ENCODE peak calls at places on chromosomes 5 and 9, in eight cellular contexts. K is CD8-positive, alpha-beta T cell; N is small intestine; J is astrocyte; R is IMR-90; X is effector memory CD4-positive, alpha-beta T cell; V is WERI-Rb-1; H is heart left ventricle. G is an unnamed sample. For H3K9me3, the result is how much of the 10 kb centered on the place peaks cover.

GRCh38 chr5:135079760-135080159 is 45.7 kb upstream of the PITX1 start:
- DNase-seq in K (no peak), N (no peak), J (no peak), R (no peak), X (no peak), V (no peak), H (no peak), G (no peak)

GRCh38 chr5:119478781-119479180 is 26.5 kb downstream of the HSD17B4 start:
- DNase-seq in K (no peak), N (no peak), J (no peak), R (peak), X (no peak), V (no peak), H (no peak), G (no peak)

GRCh38 chr9:94861589-94862241 is 135.2 kb downstream of the AOPEP start:
- DNase-seq in K (peak), N (no peak), J (peak), R (peak), X (no peak), V (no peak), H (no peak), G (no peak)

GRCh38 chr5:137778772-137779564 is 24.8 kb upstream of the HNRNPA0 start:
- DNase-seq in K (no peak), N (peak), J (peak), R (peak), X (no peak), V (no peak), H (no peak), G (no peak)

GRCh38 chr9:63859475-63860215 is 1425.4 kb downstream of the FOXD4L5 start:
- DNase-seq in K (peak), N (peak), J (no peak), R (no peak), X (peak), V (peak), H (peak), G (no peak)

GRCh38 chr5:132086277-132086794 is 12.7 kb downstream of the CSF2 start:
- DNase-seq in K (no peak), N (no peak), J (peak), R (peak), X (no peak), V (no peak), H (peak), G (no peak)

GRCh38 chr5:80077317-80077716 is 42.2 kb downstream of the THBS4 start:
- DNase-seq in K (no peak), N (no peak), J (no peak), R (no peak), X (no peak), V (no peak), H (no peak), G (no peak)

GRCh38 chr5:71960196-71960595 is 147.1 kb upstream of the MAP1B start:
- DNase-seq in K (no peak), N (no peak), J (no peak), R (no peak), X (no peak), V (no peak), H (no peak), G (no peak)

GRCh38 chr9:135083241-135083810 is 4.1 kb upstream of the OLFM1 start:
- DNase-seq in K (no peak), N (no peak), J (no peak), R (no peak), X (no peak), V (peak), H (no peak), G (no peak)

GRCh38 chr5:135308245-135308644 is 90.8 kb downstream of the MACROH2A1 start:
- DNase-seq in K (peak), N (no peak), J (peak), R (peak), X (no peak), V (no peak), H (no peak), G (no peak)

GRCh38 chr5:176619203-176619568 is 9.2 kb upstream of the GPRIN1 start:
- DNase-seq in K (peak), N (peak), J (peak), R (peak), X (peak), V (no peak), H (peak), G (peak)

GRCh38 chr5:535781-536698 is 11.8 kb upstream of the SLC9A3 start:
- DNase-seq in K (no peak), N (no peak), J (no peak), R (no peak), X (no peak), V (no peak), H (peak), G (no peak)

GRCh38 chr9:3337515-3337914 is 188.3 kb downstream of the RFX3 start:
- DNase-seq in K (no peak), N (no peak), J (peak), R (peak), X (no peak), V (no peak), H (peak), G (no peak)

GRCh38 chr5:132260714-132261615 is 3.5 kb downstream of the PDLIM4 start:
- DNase-seq in K (no peak), N (no peak), J (peak), R (peak), X (no peak), V (peak), H (peak), G (no peak)

GRCh38 chr5:58497956-58498942 is 7.0 kb downstream of the GAPT start:
- DNase-seq in K (no peak), N (peak), J (peak), R (peak), X (no peak), V (peak), H (no peak), G (no peak)

GRCh38 chr9:18479405-18479804 is 5.5 kb downstream of the ADAMTSL1 start:
- DNase-seq in K (no peak), N (no peak), J (no peak), R (no peak), X (no peak), V (no peak), H (no peak), G (no peak)

GRCh38 chr5:179327026-179327735 is 18.1 kb downstream of the ADAMTS2 start:
- DNase-seq in K (no peak), N (no peak), J (no peak), R (no peak), X (no peak), V (no peak), H (peak), G (no peak)

GRCh38 chr9:100575006-100575405 is 2.9 kb upstream of the CAVIN4 start:
- DNase-seq in K (no peak), N (no peak), J (no peak), R (no peak), X (no peak), V (no peak), H (no peak), G (no peak)

GRCh38 chr5:28344803-28345433 is 1306.5 kb upstream of the CDH9 start:
- DNase-seq in K (no peak), N (no peak), J (peak), R (no peak), X (no peak), V (peak), H (no peak), G (no peak)

GRCh38 chr9:134295101-134295745 is 31.0 kb upstream of the RXRA start:
- DNase-seq in K (no peak), N (no peak), J (no peak), R (no peak), X (no peak), V (no peak), H (peak), G (no peak)

GRCh38 chr5:133430095-133430494 is 182.2 kb downstream of the FSTL4 start:
- DNase-seq in K (no peak), N (no peak), J (no peak), R (no peak), X (no peak), V (no peak), H (no peak), G (no peak)

GRCh38 chr5:37777472-37778135 is 62.2 kb downstream of the GDNF start:
- DNase-seq in K (no peak), N (no peak), J (peak), R (peak), X (no peak), V (no peak), H (no peak), G (no peak)

GRCh38 chr5:176501333-176501732 is 35.9 kb downstream of the RNF44 start:
- DNase-seq in K (no peak), N (no peak), J (peak), R (peak), X (no peak), V (no peak), H (no peak), G (no peak)

GRCh38 chr9:32434892-32435291 is 50.4 kb downstream of the ACO1 start:
- DNase-seq in K (no peak), N (no peak), J (no peak), R (peak), X (no peak), V (no peak), H (no peak), G (no peak)

DNA sequence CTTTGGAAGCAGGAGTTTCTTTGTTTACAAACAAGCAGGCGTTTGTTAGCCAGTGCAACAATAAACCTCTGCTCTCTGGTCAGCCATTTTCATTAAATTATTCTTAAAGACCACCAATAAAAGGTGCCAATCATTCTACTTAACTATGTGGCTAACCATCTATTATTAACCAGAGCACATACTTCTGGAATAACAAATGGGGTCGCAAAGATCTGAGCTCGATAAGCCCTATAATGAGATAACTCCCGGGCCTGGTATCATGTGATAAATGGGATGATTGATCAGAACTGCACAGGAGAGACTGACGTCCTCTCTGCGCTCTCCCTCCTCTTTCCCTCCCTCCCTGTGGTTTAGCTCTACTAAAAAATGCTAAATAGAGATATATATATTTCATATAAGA is 488.2 kb downstream of the NTRK2 start:
- DNase-seq in K (no peak), N (no peak), J (no peak), R (no peak), X (no peak), V (no peak), H (no peak), G (no peak)
- H3K9me3 ChIP-seq in K (under half), N (under half), J (under half), R (under half), X (under half), V (under half), H (under half), G (under half)

GRCh38 chr5:56279979-56280378 is 46.8 kb upstream of the ANKRD55 start:
- DNase-seq in K (no peak), N (no peak), J (peak), R (peak), X (no peak), V (no peak), H (no peak), G (no peak)
- H3K9me3 ChIP-seq in K (under half), N (under half), J (under half), R (under half), X (under half), V (under half), H (under half), G (under half)

DNA sequence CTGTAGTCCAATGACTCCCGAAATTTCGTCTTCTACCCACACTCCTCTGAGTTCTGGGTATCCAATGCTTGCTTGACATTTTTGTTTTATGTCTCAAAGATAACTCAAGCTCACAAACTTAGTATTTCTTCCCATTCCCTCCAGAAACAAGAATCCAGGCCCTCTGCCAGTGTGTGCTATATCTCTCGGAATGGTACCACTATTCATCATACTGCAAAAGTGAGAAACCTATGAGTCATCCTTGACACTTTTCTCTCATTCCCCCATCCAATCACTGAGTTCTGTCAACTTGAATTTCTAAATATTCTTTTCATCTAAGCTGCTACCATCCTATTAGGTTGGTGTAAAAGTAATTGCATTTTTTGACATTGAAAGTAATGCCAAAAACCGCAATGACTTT is 9.8 kb downstream of the SLC12A2 start:
- DNase-seq in K (no peak), N (no peak), J (peak), R (no peak), X (no peak), V (no peak), H (no peak), G (no peak)
- H3K9me3 ChIP-seq in K (under half), N (under half), J (under half), R (under half), X (under half), V (under half), H (under half), G (under half)

DNA sequence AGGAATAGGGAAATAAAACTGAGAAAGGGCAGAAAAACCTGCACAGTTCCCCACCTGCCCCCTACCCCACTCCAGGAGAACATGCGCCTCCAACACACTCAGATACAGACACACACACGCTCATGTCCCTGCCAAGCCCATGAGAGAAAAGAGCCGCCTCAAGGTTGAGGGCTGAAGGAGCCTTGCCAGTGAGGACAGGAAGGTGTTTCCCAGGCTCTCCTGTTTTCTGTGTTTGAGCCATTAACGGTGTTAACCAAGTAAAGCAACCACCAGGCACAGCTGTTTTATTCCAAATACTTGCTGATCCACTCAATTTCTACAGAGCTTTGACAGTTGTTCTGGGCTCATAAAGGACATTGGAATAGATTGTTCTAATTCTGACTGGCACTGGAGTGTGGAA is 238.1 kb downstream of the DMAC1 start:
- DNase-seq in K (no peak), N (no peak), J (no peak), R (no peak), X (no peak), V (no peak), H (no peak), G (no peak)
- H3K9me3 ChIP-seq in K (under half), N (under half), J (under half), R (under half), X (under half), V (under half), H (under half), G (under half)

GRCh38 chr9:132818588-132818987 is 59.5 kb downstream of the AK8 start:
- DNase-seq in K (no peak), N (no peak), J (no peak), R (no peak), X (no peak), V (no peak), H (no peak), G (no peak)

GRCh38 chr9:132813115-132813784 is 64.8 kb downstream of the AK8 start:
- DNase-seq in K (no peak), N (no peak), J (no peak), R (no peak), X (no peak), V (no peak), H (no peak), G (no peak)

GRCh38 chr9:132811985-132812384 is 66.1 kb downstream of the AK8 start:
- DNase-seq in K (no peak), N (no peak), J (no peak), R (no peak), X (no peak), V (no peak), H (no peak), G (no peak)

GRCh38 chr9:132810314-132810713 is 67.8 kb downstream of the AK8 start:
- DNase-seq in K (no peak), N (no peak), J (no peak), R (no peak), X (no peak), V (no peak), H (no peak), G (no peak)

GRCh38 chr9:132814937-132815336 is 63.1 kb downstream of the AK8 start:
- DNase-seq in K (no peak), N (no peak), J (no peak), R (no peak), X (no peak), V (no peak), H (no peak), G (no peak)
- H3K9me3 ChIP-seq in K (under half), N (under half), J (under half), R (under half), X (under half), V (under half), H (under half), G (under half)

DNA sequence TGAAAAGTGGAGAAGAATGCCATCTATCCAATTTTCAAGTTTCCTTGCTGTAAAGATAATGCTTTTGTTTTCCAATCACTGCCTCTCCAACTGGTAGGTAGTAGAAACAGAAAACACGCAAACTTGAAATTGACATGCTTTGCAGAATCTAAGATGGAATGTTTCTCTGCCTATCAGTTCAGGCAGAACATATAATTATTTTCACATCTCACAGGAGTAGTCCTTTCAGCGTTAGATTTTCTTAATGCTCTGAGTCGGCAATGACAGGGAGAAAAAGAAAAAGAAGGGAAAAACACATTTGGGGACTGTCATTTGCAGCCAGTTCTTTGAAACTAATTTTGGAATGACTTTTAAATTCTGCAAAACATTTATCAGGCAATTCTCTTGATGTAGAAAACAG is 818.7 kb upstream of the PTPRD start:
- DNase-seq in K (no peak), N (no peak), J (no peak), R (no peak), X (no peak), V (no peak), H (no peak), G (no peak)
- H3K9me3 ChIP-seq in K (under half), N (under half), J (under half), R (under half), X (under half), V (under half), H (under half), G (under half)

GRCh38 chr5:14706615-14707021 is 42.1 kb downstream of the OTULIN start:
- DNase-seq in K (peak), N (peak), J (peak), R (peak), X (no peak), V (no peak), H (no peak), G (no peak)
- H3K9me3 ChIP-seq in K (under half), N (under half), J (under half), R (under half), X (under half), V (under half), H (under half), G (under half)